ENCODE peak calls at places on chromosomes 13 and 19, in six cellular contexts. C is cardiac muscle cell, A is suprapubic skin, H is adrenal gland, T is SJSA1, R is K562. V is an unnamed sample.

GRCh38 chr13:97125810-97126738 is 96.1 kb upstream of the MBNL2 start:
- DNase-seq in T (no peak), C (no peak), H (no peak), A (peak; percentile 75), R (no peak), V (peak; percentile 55)

GRCh38 chr19:38395381-38396127 is 7.1 kb downstream of the SPRED3 start:
- DNase-seq in R (no peak), C (no peak), H (no peak), T (no peak), A (no peak), V (no peak)

GRCh38 chr13:32734511-32734910 is 148.3 kb downstream of the PDS5B start:
- DNase-seq in R (no peak), A (no peak), T (peak; percentile 45), H (no peak), C (peak; percentile 3), V (no peak)

GRCh38 chr19:19134687-19135158 is 3.6 kb downstream of the TMEM161A start:
- DNase-seq in H (no peak), T (no peak), C (peak; percentile 98), A (no peak), R (peak; percentile 87), V (no peak)

GRCh38 chr13:44155422-44156293 is 218.0 kb upstream of the SERP2 start:
- DNase-seq in T (no peak), A (peak; percentile 67), R (peak; percentile 27), H (no peak), C (peak; percentile 87), V (peak; percentile 70)

GRCh38 chr19:12163841-12164240 is 945 bp downstream of the ZNF136 start:
- DNase-seq in C (no peak), A (no peak), H (no peak), T (no peak), R (peak; percentile 17), V (no peak)

GRCh38 chr13:52061587-52061986 is 37.1 kb downstream of the UTP14C start:
- DNase-seq in C (no peak), R (no peak), H (no peak), T (no peak), A (no peak), V (no peak)

GRCh38 chr19:41298327-41298964 is 11.5 kb upstream of the CCDC97 start:
- DNase-seq in C (peak; percentile 87), H (peak; percentile 53), A (peak; percentile 84), R (no peak), T (no peak), V (no peak)

GRCh38 chr13:26628706-26629105 is 71.2 kb downstream of the WASF3 start:
- DNase-seq in A (no peak), T (no peak), H (no peak), R (no peak), C (peak; percentile 23), V (no peak)

GRCh38 chr13:40755082-40755755 is 15.8 kb downstream of the MRPS31 start:
- DNase-seq in H (no peak), T (no peak), R (no peak), A (no peak), C (no peak), V (no peak)

GRCh38 chr13:30520571-30520970 is 54.8 kb upstream of the HMGB1 start:
- DNase-seq in A (no peak), H (peak; percentile 27), C (no peak), R (no peak), T (no peak), V (no peak)

GRCh38 chr19:39499082-39499642 is 415 bp downstream of the DLL3 start:
- DNase-seq in R (no peak), C (peak; percentile 58), T (no peak), H (no peak), A (no peak), V (no peak)

GRCh38 chr13:39779337-39780270 is 124.1 kb downstream of the COG6 start:
- DNase-seq in R (no peak), A (no peak), T (peak; percentile 52), H (no peak), C (no peak), V (no peak)

GRCh38 chr19:40240332-40240731 is 13.8 kb upstream of the CCNP start:
- DNase-seq in C (no peak), T (no peak), R (no peak), H (no peak), A (no peak), V (no peak)

GRCh38 chr19:3149526-3150505 is 14.0 kb downstream of the GNA15 start:
- DNase-seq in T (no peak), R (no peak), A (no peak), H (no peak), C (no peak), V (no peak)

DNA sequence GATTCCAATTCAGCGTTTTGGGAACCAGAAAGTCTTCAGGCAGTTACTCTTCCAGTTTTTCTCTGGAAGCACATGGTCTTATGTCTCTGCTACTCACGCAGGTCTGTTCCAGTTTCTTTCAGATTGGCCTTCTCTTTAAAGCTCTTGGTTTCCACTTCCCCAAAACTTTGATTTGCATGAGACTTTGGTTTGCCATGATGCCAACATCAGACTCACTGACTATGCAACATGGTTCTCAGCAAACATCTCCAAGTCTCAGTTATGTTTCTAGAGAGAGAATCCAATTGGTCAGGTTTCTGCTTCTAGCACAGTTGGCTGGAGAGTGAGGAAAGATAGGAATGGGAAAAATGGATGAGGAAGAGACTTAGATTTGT is 3.1 kb downstream of the AKAP11 start:
- DNase-seq in C (no peak), A (no peak), T (no peak), H (no peak), R (no peak), V (no peak)
- H3K27ac ChIP-seq in C (no peak overlapping the region), A (no peak overlapping the region), T (no peak overlapping the region), H (no peak overlapping the region), R (peak overlapping the region; percentile 82), V (no peak overlapping the region)

GRCh38 chr19:44509478-44509877 is 9.2 kb upstream of the ZNF180 start:
- DNase-seq in A (no peak), C (no peak), R (no peak), T (no peak), H (no peak), V (no peak)
- H3K9me3 ChIP-seq in A (no peaks in the 10 kb centered on the region), C (no peaks in the 10 kb centered on the region), R (no peaks in the 10 kb centered on the region), T (no peaks in the 10 kb centered on the region), H (no peaks in the 10 kb centered on the region), V (no peaks in the 10 kb centered on the region)

GRCh38 chr19:1089126-1089771 is 5.9 kb downstream of the POLR2E start:
- DNase-seq in R (no peak), A (no peak), T (no peak), H (no peak), C (no peak), V (no peak)
- H3K27ac ChIP-seq in R (no peak overlapping the region), A (peak overlapping the region; percentile 11), T (no peak overlapping the region), H (no peak overlapping the region), C (no peak overlapping the region), V (no peak overlapping the region)

DNA sequence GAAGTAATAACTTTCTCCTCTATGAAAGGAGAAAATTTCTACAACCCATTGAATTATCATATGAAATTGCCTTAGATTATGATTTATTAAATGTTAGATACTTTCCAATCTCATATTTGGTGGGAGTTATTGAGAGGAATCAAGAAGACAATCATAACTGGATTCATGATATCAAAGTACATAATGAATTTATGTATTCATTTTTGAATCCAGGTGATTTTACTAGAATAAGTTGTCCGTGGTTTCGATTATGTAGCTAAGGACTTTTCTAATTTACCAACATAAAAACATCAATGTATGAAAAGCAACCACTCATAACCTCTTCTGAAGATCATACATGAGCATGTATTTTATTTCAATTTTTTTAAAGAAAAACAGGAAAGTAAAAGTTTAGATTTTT is 1225.0 kb upstream of the MIR17HG start:
- DNase-seq in C (no peak), R (no peak), H (no peak), T (no peak), A (no peak), V (no peak)
- H3K9me3 ChIP-seq in C (no peaks in the 10 kb centered on the region), R (no peaks in the 10 kb centered on the region), H (no peaks in the 10 kb centered on the region), T (no peaks in the 10 kb centered on the region), A (no peaks in the 10 kb centered on the region), V (no peaks in the 10 kb centered on the region)

DNA sequence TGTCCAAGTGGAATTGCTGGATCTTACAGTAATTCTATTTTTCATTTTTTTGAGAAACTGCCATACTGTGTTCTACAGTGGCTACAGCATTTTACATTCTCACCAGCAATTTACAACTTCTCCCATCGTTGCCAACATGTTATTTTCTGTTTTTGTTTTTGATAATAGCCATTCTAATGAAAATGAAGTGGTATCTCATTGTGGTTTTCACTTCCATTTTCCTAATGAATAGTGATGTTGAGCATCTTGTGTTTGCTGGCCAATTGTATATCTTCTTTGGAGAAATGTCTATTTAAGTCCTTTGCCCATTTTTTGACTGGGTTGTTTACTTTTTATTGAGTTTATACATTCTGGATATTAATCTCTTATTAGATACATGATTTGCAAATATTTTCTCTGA is 38.6 kb downstream of the KCNRG start:
- DNase-seq in T (no peak), C (no peak), H (no peak), R (no peak), A (no peak), V (no peak)
- H3K27ac ChIP-seq in T (no peak overlapping the region), C (no peak overlapping the region), H (no peak overlapping the region), R (no peak overlapping the region), A (no peak overlapping the region), V (no peak overlapping the region)

GRCh38 chr19:51994048-51994644 is 7.5 kb upstream of the ZNF350 start:
- DNase-seq in H (no peak), A (no peak), R (no peak), T (no peak), C (no peak), V (no peak)
- H3K9me3 ChIP-seq in H (peaks cover 7% of the 10 kb centered on the region), A (peaks cover 62% of the 10 kb centered on the region), R (peaks cover 21% of the 10 kb centered on the region), T (peaks cover 36% of the 10 kb centered on the region), C (peaks cover 13% of the 10 kb centered on the region), V (peaks cover 66% of the 10 kb centered on the region)

GRCh38 chr19:45692187-45693111 is at the start of gene QPCTL:
- DNase-seq in R (peak; percentile 85), H (peak; percentile 96), C (peak; percentile 100), A (peak; percentile 98), T (peak; percentile 99), V (peak; percentile 91)

GRCh38 chr19:45691516-45692186 is at the start of gene SNRPD2:
- DNase-seq in H (peak; percentile 93), T (peak; percentile 96), A (peak; percentile 96), C (peak; percentile 96), R (peak; percentile 89), V (peak; percentile 92)

GRCh38 chr19:45687599-45687998 is 4.2 kb downstream of the SNRPD2 start:
- DNase-seq in R (no peak), A (no peak), T (no peak), C (no peak), H (no peak), V (no peak)

GRCh38 chr19:45693168-45693788 is 812 bp downstream of the QPCTL start:
- DNase-seq in H (peak; percentile 83), T (peak; percentile 81), A (peak; percentile 89), R (peak; percentile 76), C (peak; percentile 89), V (peak; percentile 79)
- H3K27ac ChIP-seq in H (peak overlapping the region; percentile 88), T (peak overlapping the region; percentile 49), A (peak overlapping the region; percentile 90), R (peak overlapping the region; percentile 91), C (peak overlapping the region; percentile 83), V (peak overlapping the region; percentile 88)

V was measured in ovary.